ENCODE peak calls at places on chromosomes 5 and 9, in nine cellular contexts. J is astrocyte of the spinal cord; Y is WERI-Rb-1; E is brain microvascular endothelial cell; O is CD4-positive, alpha-beta T cell; B is fibroblast of mammary gland; K is epithelial cell of esophagus; P is cardiac fibroblast; F is body of pancreas. T is an unnamed sample.

GRCh38 chr5:146082798-146083197 is 22.6 kb downstream of the PLAC8L1 start:
- DNase-seq in J (no peak), Y (no peak), E (no peak), O (no peak), B (no peak), K (no peak), P (no peak), F (no peak), T (no peak)

GRCh38 chr9:108953983-108954574 is 19.9 kb downstream of the ABITRAM start:
- DNase-seq in J (peak), Y (no peak), E (peak), O (no peak), B (peak), K (peak), P (peak), F (no peak), T (no peak)

GRCh38 chr5:179732918-179733763 is 519 bp downstream of the MAML1 start:
- DNase-seq in J (peak), Y (peak), E (peak), O (peak), B (peak), K (peak), P (no peak), F (peak), T (peak)

GRCh38 chr5:67211926-67212325 is 15.3 kb upstream of the CD180 start:
- DNase-seq in J (peak), Y (no peak), E (peak), O (no peak), B (peak), K (peak), P (peak), F (no peak), T (no peak)

GRCh38 chr9:11356101-11356500 is 743.3 kb upstream of the PTPRD start:
- DNase-seq in J (peak), Y (no peak), E (no peak), O (no peak), B (no peak), K (peak), P (no peak), F (no peak), T (no peak)

GRCh38 chr9:129250786-129251185 is 72.7 kb upstream of the IER5L start:
- DNase-seq in J (no peak), Y (no peak), E (peak), O (no peak), B (peak), K (peak), P (peak), F (no peak), T (no peak)

GRCh38 chr5:139761501-139761900 is 34.1 kb upstream of the PSD2 start:
- DNase-seq in J (no peak), Y (peak), E (no peak), O (no peak), B (no peak), K (no peak), P (no peak), F (no peak), T (no peak)

GRCh38 chr5:171706736-171707440 is 78.7 kb upstream of the SMIM23 start:
- DNase-seq in J (no peak), Y (no peak), E (no peak), O (no peak), B (no peak), K (no peak), P (no peak), F (no peak), T (peak)

GRCh38 chr5:87138091-87138819 is 129.4 kb upstream of the RASA1 start:
- DNase-seq in J (no peak), Y (no peak), E (no peak), O (no peak), B (no peak), K (no peak), P (no peak), F (no peak), T (no peak)

GRCh38 chr5:6675784-6676499 is 37.3 kb upstream of the TENT4A start:
- DNase-seq in J (no peak), Y (no peak), E (no peak), O (no peak), B (peak), K (no peak), P (no peak), F (no peak), T (no peak)

GRCh38 chr9:107751522-107752235 is 262.1 kb upstream of the KLF4 start:
- DNase-seq in J (peak), Y (no peak), E (peak), O (no peak), B (peak), K (peak), P (peak), F (peak), T (no peak)

GRCh38 chr5:55604611-55605067 is 69.9 kb upstream of the PLPP1 start:
- DNase-seq in J (peak), Y (no peak), E (peak), O (no peak), B (peak), K (peak), P (peak), F (no peak), T (no peak)

GRCh38 chr9:99807276-99807852 is 14.3 kb upstream of the NR4A3 start:
- DNase-seq in J (peak), Y (peak), E (peak), O (peak), B (peak), K (peak), P (peak), F (peak), T (no peak)

GRCh38 chr9:99162759-99163364 is 57.9 kb downstream of the TGFBR1 start:
- DNase-seq in J (peak), Y (no peak), E (no peak), O (no peak), B (peak), K (peak), P (peak), F (no peak), T (no peak)

GRCh38 chr5:179377421-179378115 is 32.3 kb upstream of the ADAMTS2 start:
- DNase-seq in J (no peak), Y (no peak), E (no peak), O (no peak), B (no peak), K (no peak), P (no peak), F (no peak), T (peak)

GRCh38 chr9:136249881-136250559 is 4.4 kb upstream of the QSOX2 start:
- DNase-seq in J (no peak), Y (peak), E (no peak), O (no peak), B (no peak), K (no peak), P (no peak), F (peak), T (no peak)

GRCh38 chr9:7961076-7961475 is 161.5 kb upstream of the DMAC1 start:
- DNase-seq in J (no peak), Y (no peak), E (no peak), O (no peak), B (no peak), K (no peak), P (no peak), F (no peak), T (no peak)

GRCh38 chr9:105333076-105333475 is 88.6 kb downstream of the SLC44A1 start:
- DNase-seq in J (no peak), Y (peak), E (peak), O (no peak), B (peak), K (no peak), P (peak), F (no peak), T (no peak)

GRCh38 chr5:141875795-141876627 is 2.2 kb downstream of the PCDH1 start:
- DNase-seq in J (no peak), Y (peak), E (no peak), O (no peak), B (no peak), K (peak), P (peak), F (peak), T (peak)

GRCh38 chr5:31413030-31413812 is 118.7 kb downstream of the DROSHA start:
- DNase-seq in J (no peak), Y (no peak), E (no peak), O (no peak), B (no peak), K (peak), P (no peak), F (no peak), T (no peak)

GRCh38 chr9:105425817-105426433 is 21.9 kb upstream of the FSD1L start:
- DNase-seq in J (peak), Y (no peak), E (no peak), O (no peak), B (peak), K (peak), P (peak), F (no peak), T (no peak)

GRCh38 chr5:93677344-93678021 is 63.9 kb downstream of the POU5F2 start:
- DNase-seq in J (peak), Y (peak), E (peak), O (no peak), B (peak), K (peak), P (peak), F (peak), T (peak)

GRCh38 chr9:137723396-137724113 is 104.8 kb downstream of the EHMT1 start:
- DNase-seq in J (no peak), Y (no peak), E (no peak), O (no peak), B (no peak), K (no peak), P (no peak), F (no peak), T (no peak)

GRCh38 chr9:5315187-5315923 is 10.8 kb upstream of the RLN2 start:
- DNase-seq in J (no peak), Y (no peak), E (no peak), O (no peak), B (no peak), K (no peak), P (no peak), F (no peak), T (no peak)

GRCh38 chr9:93255994-93256877 is 72.3 kb downstream of the WNK2 start:
- DNase-seq in J (no peak), Y (no peak), E (no peak), O (no peak), B (no peak), K (no peak), P (no peak), F (peak), T (peak)

GRCh38 chr9:134593756-134594375 is 47.7 kb upstream of the COL5A1 start:
- DNase-seq in J (no peak), Y (no peak), E (no peak), O (no peak), B (no peak), K (no peak), P (no peak), F (no peak), T (peak)

GRCh38 chr9:134593286-134593685 is 48.3 kb upstream of the COL5A1 start:
- DNase-seq in J (no peak), Y (no peak), E (no peak), O (no peak), B (no peak), K (no peak), P (no peak), F (no peak), T (peak)

GRCh38 chr9:134591573-134591981 is 50.0 kb upstream of the COL5A1 start:
- DNase-seq in J (peak), Y (no peak), E (peak), O (no peak), B (peak), K (no peak), P (peak), F (no peak), T (no peak)

GRCh38 chr9:134592018-134592818 is 49.4 kb upstream of the COL5A1 start:
- DNase-seq in J (peak), Y (no peak), E (peak), O (no peak), B (peak), K (no peak), P (peak), F (no peak), T (peak)

DNA sequence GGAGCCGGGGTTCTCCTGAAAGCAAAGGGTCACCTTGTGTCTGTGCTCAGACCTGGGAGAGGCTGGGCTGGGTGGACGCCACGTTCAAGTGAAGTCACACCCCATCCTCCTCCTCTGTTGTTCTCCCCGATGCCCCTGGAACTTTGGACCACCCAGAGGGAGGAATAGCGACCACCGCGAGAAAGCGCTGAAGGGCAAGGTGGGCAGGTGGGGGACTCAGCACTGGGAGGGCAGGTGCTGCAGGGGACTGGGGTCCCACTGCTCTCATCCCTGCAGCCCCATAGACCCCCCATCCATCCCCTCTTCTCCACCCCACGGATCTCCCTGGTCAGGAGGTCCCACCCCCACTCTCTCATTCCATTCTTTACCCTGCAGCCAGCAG is 48.8 kb upstream of the COL5A1 start:
- DNase-seq in J (no peak), Y (no peak), E (no peak), O (no peak), B (no peak), K (no peak), P (no peak), F (no peak), T (peak)
- TF ChIP-seq CTCF in J (no peak), Y (no peak), E (no peak), O (no peak), B (no peak), K (no peak), P (no peak), F (no peak), T (no peak)

GRCh38 chr9:133955821-133956411 is 36.2 kb downstream of the VAV2 start:
- DNase-seq in J (peak), Y (peak), E (no peak), O (no peak), B (no peak), K (no peak), P (peak), F (peak), T (no peak)
- TF ChIP-seq CTCF in J (peak), Y (peak), E (peak), O (no peak), B (no peak), K (no peak), P (peak), F (no peak), T (peak)

DNA sequence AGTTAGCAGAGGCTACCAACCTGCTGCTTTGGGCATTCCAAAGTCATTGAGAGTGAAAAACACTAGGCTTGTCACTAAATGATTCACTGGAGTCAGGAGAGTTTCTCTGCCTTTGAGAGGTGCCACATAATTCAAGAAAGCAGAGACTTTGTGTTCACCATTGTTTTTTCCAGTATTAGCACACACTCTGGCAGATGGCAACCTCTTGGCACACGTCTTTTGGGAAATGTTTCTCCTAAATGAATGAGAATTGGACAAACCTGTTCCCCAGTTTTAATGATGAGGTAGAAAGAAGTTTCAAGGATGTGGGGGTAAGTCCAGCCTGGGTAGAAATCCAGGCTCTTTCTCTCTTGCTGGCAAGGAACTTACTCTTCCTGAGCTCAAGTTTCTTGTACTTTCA is 259.1 kb downstream of the GABRB2 start:
- DNase-seq in J (no peak), Y (no peak), E (no peak), O (no peak), B (no peak), K (no peak), P (no peak), F (no peak), T (no peak)
- TF ChIP-seq CTCF in J (no peak), Y (no peak), E (no peak), O (no peak), B (no peak), K (no peak), P (no peak), F (no peak), T (no peak)

GRCh38 chr9:90903731-90904422 is 102.3 kb downstream of the SYK start:
- DNase-seq in J (no peak), Y (no peak), E (no peak), O (no peak), B (no peak), K (peak), P (no peak), F (no peak), T (no peak)

GRCh38 chr9:90898229-90898628 is 96.6 kb downstream of the SYK start:
- DNase-seq in J (no peak), Y (no peak), E (no peak), O (no peak), B (peak), K (no peak), P (peak), F (no peak), T (no peak)

GRCh38 chr9:90901933-90902332 is 100.3 kb downstream of the SYK start:
- DNase-seq in J (no peak), Y (no peak), E (no peak), O (no peak), B (no peak), K (no peak), P (no peak), F (no peak), T (no peak)

GRCh38 chr9:90899287-90899686 is 97.7 kb downstream of the SYK start:
- DNase-seq in J (no peak), Y (no peak), E (no peak), O (no peak), B (no peak), K (no peak), P (no peak), F (no peak), T (no peak)

DNA sequence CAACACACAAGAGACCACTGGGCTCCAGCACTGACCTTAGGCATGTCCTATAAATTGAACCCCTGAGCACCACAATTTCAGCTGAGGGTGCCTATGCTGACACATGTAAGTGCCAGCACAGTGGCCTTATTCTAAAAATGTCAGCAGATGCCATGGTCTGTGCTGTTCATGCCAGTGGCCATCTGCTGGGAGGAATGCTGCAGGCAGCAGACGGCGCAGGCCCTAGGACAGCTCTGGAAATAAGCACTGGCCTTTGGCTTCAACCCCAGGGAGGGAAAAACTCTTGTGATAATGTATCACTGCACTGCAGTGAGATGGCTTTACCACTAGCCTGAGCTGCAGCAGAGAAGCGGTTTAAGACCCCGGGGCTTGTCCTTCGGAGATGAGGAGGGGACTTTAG is 98.5 kb downstream of the SYK start:
- DNase-seq in J (no peak), Y (no peak), E (no peak), O (no peak), B (no peak), K (no peak), P (no peak), F (no peak), T (no peak)
- TF ChIP-seq CTCF in J (no peak), Y (peak), E (peak), O (no peak), B (no peak), K (no peak), P (peak), F (no peak), T (peak)